ENCODE peak calls at places on chromosomes 4 and X, in four cellular contexts. L is adrenal gland, S is stomach, C is A549. E is an unnamed sample.

GRCh38 chr4:163107754-163108153 is 58.9 kb downstream of the NAF1 start:
- DNase-seq in C (peak; percentile 2), L (peak; percentile 7), S (no peak), E (no peak)

GRCh38 chrX:97806238-97806637 is 922.5 kb downstream of the RPA4 start:
- DNase-seq in S (no peak), C (peak; percentile 2), L (no peak), E (no peak)

GRCh38 chr4:173578956-173579355 is 48.9 kb upstream of the HAND2 start:
- DNase-seq in L (no peak), C (no peak), S (no peak), E (no peak)

GRCh38 chrX:45400380-45400779 is 199.7 kb upstream of the DIPK2B start:
- DNase-seq in S (no peak), L (peak; percentile 8), C (no peak), E (no peak)

GRCh38 chrX:110338850-110339373 is 19.7 kb upstream of the RTL9 start:
- DNase-seq in C (no peak), S (peak; percentile 40), L (no peak), E (no peak)

GRCh38 chrX:111519215-111519614 is 7.8 kb downstream of the SERTM2 start:
- DNase-seq in C (no peak), S (no peak), L (no peak), E (no peak)

GRCh38 chrX:132022863-132023116 is 312 bp upstream of the STK26 start:
- DNase-seq in C (no peak), S (no peak), L (no peak), E (no peak)

GRCh38 chr4:148980782-148981181 is 538.6 kb upstream of the NR3C2 start:
- DNase-seq in S (no peak), L (no peak), C (no peak), E (no peak)

GRCh38 chrX:140524556-140524955 is 19.7 kb upstream of the SOX3 start:
- DNase-seq in S (no peak), L (no peak), C (no peak), E (no peak)

GRCh38 chr4:97367878-97368277 is 775.4 kb downstream of the STPG2 start:
- DNase-seq in L (peak; percentile 42), C (peak; percentile 47), S (no peak), E (no peak)

GRCh38 chr4:83862471-83862870 is 326.6 kb downstream of the GPAT3 start:
- DNase-seq in L (no peak), C (no peak), S (no peak), E (no peak)

GRCh38 chrX:120036704-120037103 is 40.8 kb downstream of the RHOXF2B start:
- DNase-seq in S (no peak), C (no peak), L (no peak), E (no peak)

GRCh38 chr4:76279462-76279861 is 27.1 kb upstream of the STBD1 start:
- DNase-seq in C (peak; percentile 11), S (no peak), L (no peak), E (no peak)

GRCh38 chr4:168612435-168613139 is 115.7 kb downstream of the PALLD start:
- DNase-seq in S (no peak), L (no peak), C (peak; percentile 38), E (no peak)

GRCh38 chr4:60780874-60781273 is 419.3 kb upstream of the ADGRL3 start:
- DNase-seq in L (no peak), C (no peak), S (no peak), E (no peak)

GRCh38 chr4:151928112-151928511 is 167.3 kb upstream of the GATB start:
- DNase-seq in C (no peak), L (no peak), S (no peak), E (no peak)

GRCh38 chrX:140163376-140164159 is 198.2 kb upstream of the CXorf66 start:
- DNase-seq in L (no peak), C (no peak), S (no peak), E (no peak)

GRCh38 chr4:156654410-156654809 is 317.2 kb downstream of the PDGFC start:
- DNase-seq in S (no peak), L (no peak), C (no peak), E (no peak)

GRCh38 chrX:125170459-125170858 is 149.2 kb upstream of the TEX13C start:
- DNase-seq in S (no peak), C (no peak), L (no peak), E (no peak)

GRCh38 chrX:23822397-23822796 is 39.4 kb downstream of the SAT1 start:
- DNase-seq in L (no peak), C (peak; percentile 74), S (no peak), E (no peak)

GRCh38 chr4:109251396-109251795 is 51.1 kb downstream of the COL25A1 start:
- DNase-seq in S (no peak), C (no peak), L (no peak), E (no peak)

GRCh38 chr4:106603471-106603870 is 234.9 kb upstream of the GIMD1 start:
- DNase-seq in L (no peak), S (no peak), C (no peak), E (no peak)

GRCh38 chrX:153964105-153964504 is 7.5 kb downstream of the HCFC1 start:
- DNase-seq in L (no peak), C (no peak), S (no peak), E (no peak)

GRCh38 chr4:61924131-61924530 is 724.0 kb downstream of the ADGRL3 start:
- DNase-seq in S (no peak), C (no peak), L (no peak), E (no peak)

GRCh38 chr4:185640809-185641675 is 105.7 kb upstream of the PDLIM3 start:
- DNase-seq in S (no peak), L (no peak), C (peak; percentile 70), E (no peak)

GRCh38 chr4:145216532-145216931 is 36.1 kb upstream of the OTUD4 start:
- DNase-seq in C (peak; percentile 12), L (no peak), S (no peak), E (no peak)

GRCh38 chrX:71366674-71367256 is 608 bp downstream of the TAF1 start:
- DNase-seq in S (no peak), C (peak; percentile 23), L (peak; percentile 16), E (peak; percentile 38)

GRCh38 chr4:148444296-148445070 is 2.3 kb upstream of the NR3C2 start:
- DNase-seq in L (peak; percentile 35), S (peak; percentile 42), C (no peak), E (peak; percentile 47)

GRCh38 chrX:129144172-129145038 is 378.9 kb downstream of the SMARCA1 start:
- DNase-seq in L (no peak), S (no peak), C (peak; percentile 35), E (no peak)

GRCh38 chrX:84974803-84975202 is 28.9 kb upstream of the APOOL start:
- DNase-seq in C (no peak), S (no peak), L (no peak), E (no peak)

GRCh38 chrX:38881727-38882126 is 80.5 kb downstream of the MID1IP1 start:
- DNase-seq in L (no peak), C (no peak), S (no peak), E (no peak)
- H3K4me1 ChIP-seq in L (no peaks in the 10 kb centered on the region), C (peaks cover 4% of the 10 kb centered on the region), S (no peaks in the 10 kb centered on the region), E (no peaks in the 10 kb centered on the region)

DNA sequence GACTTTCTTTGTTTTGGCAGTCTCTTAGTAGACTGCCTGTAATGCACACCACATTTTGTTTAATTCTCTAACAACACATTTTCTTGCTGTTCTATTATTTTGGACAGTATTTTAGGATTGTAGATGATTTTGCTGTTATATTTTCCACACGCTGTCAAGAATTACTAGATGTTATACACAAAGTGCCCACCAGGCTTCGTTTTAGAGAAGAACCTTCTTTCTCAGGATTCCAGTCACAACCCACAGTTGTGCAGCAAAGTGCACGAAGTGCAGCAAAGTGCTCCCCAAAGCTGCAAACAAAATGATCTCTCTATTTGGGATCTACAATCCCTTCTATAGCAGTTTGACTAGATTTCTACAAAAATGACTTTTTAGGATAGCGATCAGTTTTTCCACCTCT is 2.4 kb downstream of the ZNF141 start:
- DNase-seq in S (no peak), L (no peak), C (no peak), E (no peak)
- H3K9me3 ChIP-seq in S (peaks cover 50% of the 10 kb centered on the region), L (no peaks in the 10 kb centered on the region), C (peaks cover 58% of the 10 kb centered on the region), E (no peaks in the 10 kb centered on the region)

DNA sequence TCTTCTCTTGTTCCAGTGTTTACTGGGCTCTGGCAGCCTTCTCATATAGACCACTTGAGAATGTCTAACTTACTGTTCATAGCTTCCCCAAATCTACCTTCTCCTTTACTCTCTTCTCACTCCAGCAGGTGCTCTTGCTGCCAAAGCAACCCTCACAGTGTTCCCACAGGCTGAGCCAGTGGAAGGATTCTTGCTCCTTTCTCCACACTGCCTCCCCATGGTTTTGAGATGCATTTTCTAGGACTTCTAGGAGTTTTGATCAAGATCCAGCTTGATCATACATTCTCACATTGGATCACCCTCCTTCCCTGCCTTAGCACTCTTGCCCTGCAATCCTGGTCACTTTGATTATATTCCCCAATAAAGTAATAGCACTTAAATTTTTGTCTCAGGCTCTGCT is 230.8 kb downstream of the TMEM47 start:
- DNase-seq in C (no peak), S (no peak), L (no peak), E (no peak)
- H3K27ac ChIP-seq in C (no peak overlapping the region), S (no peak overlapping the region), L (no peak overlapping the region), E (no peak overlapping the region)

GRCh38 chr4:159496248-159496647 is 393.4 kb downstream of the RAPGEF2 start:
- DNase-seq in S (no peak), L (no peak), C (no peak), E (no peak)
- H3K4me1 ChIP-seq in S (peaks cover 12% of the 10 kb centered on the region), L (no peaks in the 10 kb centered on the region), C (no peaks in the 10 kb centered on the region), E (no peaks in the 10 kb centered on the region)

GRCh38 chrX:47992093-47992375 is 11.8 kb downstream of the ZNF182 start:
- DNase-seq in L (no peak), C (no peak), S (no peak), E (no peak)
- H3K9me3 ChIP-seq in L (no peaks in the 10 kb centered on the region), C (peaks cover 53% of the 10 kb centered on the region), S (no peaks in the 10 kb centered on the region), E (no peaks in the 10 kb centered on the region)

GRCh38 chrX:19599253-19599652 is 83.9 kb upstream of the MAP3K15 start:
- DNase-seq in C (no peak), L (no peak), S (no peak), E (no peak)

GRCh38 chrX:19592952-19593351 is 77.6 kb upstream of the MAP3K15 start:
- DNase-seq in L (no peak), C (no peak), S (no peak), E (no peak)

GRCh38 chrX:19589105-19589504 is 73.8 kb upstream of the MAP3K15 start:
- DNase-seq in S (no peak), L (no peak), C (no peak), E (no peak)

GRCh38 chrX:19593684-19594083 is 78.4 kb upstream of the MAP3K15 start:
- DNase-seq in L (peak; percentile 15), C (peak; percentile 36), S (no peak), E (no peak)

GRCh38 chrX:19595036-19595435 is 79.7 kb upstream of the MAP3K15 start:
- DNase-seq in L (peak; percentile 4), C (no peak), S (no peak), E (peak; percentile 20)
- H3K27ac ChIP-seq in L (no peak overlapping the region), C (no peak overlapping the region), S (no peak overlapping the region), E (peak overlapping the region; percentile 55)